ENCODE peak calls at places on chromosomes 7 and 10, in five cellular contexts. D is kidney epithelial cell, L is body of pancreas, W is cardiac muscle cell, Q is dorsolateral prefrontal cortex. I is an unnamed sample.

GRCh38 chr10:103855852-103856496 is 598 bp upstream of the SH3PXD2A start:
- DNase-seq in L (no peak), D (no peak), W (no peak), Q (no peak), I (no peak)

GRCh38 chr10:11882646-11883375 is 59.7 kb downstream of the PROSER2 start:
- DNase-seq in W (no peak), L (no peak), Q (no peak), D (no peak), I (no peak)

GRCh38 chr7:157160433-157160832 is 21.7 kb downstream of the UBE3C start:
- DNase-seq in Q (no peak), L (no peak), D (no peak), W (no peak), I (no peak)

GRCh38 chr7:28140964-28141363 is 39.6 kb downstream of the JAZF1 start:
- DNase-seq in Q (no peak), L (no peak), D (no peak), W (no peak), I (no peak)

GRCh38 chr7:55087521-55087961 is 68.7 kb downstream of the EGFR start:
- DNase-seq in W (no peak), D (no peak), L (no peak), Q (no peak), I (no peak)

GRCh38 chr10:7318836-7319235 is 92.0 kb downstream of the SFMBT2 start:
- DNase-seq in L (no peak), D (no peak), Q (peak), W (no peak), I (no peak)

GRCh38 chr10:77637474-77637985 is at the start of gene KCNMA1:
- DNase-seq in W (peak), L (peak), Q (no peak), D (no peak), I (no peak)

GRCh38 chr10:75547391-75548298 is 116.2 kb downstream of the LRMDA start:
- DNase-seq in D (peak), Q (no peak), W (peak), L (no peak), I (no peak)

GRCh38 chr10:119653209-119653608 is 2.0 kb downstream of the BAG3 start:
- DNase-seq in Q (no peak), D (no peak), L (no peak), W (no peak), I (no peak)

GRCh38 chr10:4315529-4315928 is 510.5 kb upstream of the AKR1E2 start:
- DNase-seq in Q (no peak), W (no peak), D (no peak), L (no peak), I (no peak)

GRCh38 chr10:28991738-28992270 is 297.1 kb upstream of the LYZL1 start:
- DNase-seq in L (peak), Q (no peak), W (peak), D (no peak), I (peak)

GRCh38 chr10:12608761-12609160 is 259.4 kb downstream of the CAMK1D start:
- DNase-seq in W (no peak), D (no peak), Q (no peak), L (peak), I (no peak)

GRCh38 chr10:71347587-71348395 is 28.7 kb downstream of the SLC29A3 start:
- DNase-seq in W (no peak), L (no peak), D (no peak), Q (no peak), I (no peak)

GRCh38 chr10:12566161-12567115 is 217.1 kb downstream of the CAMK1D start:
- DNase-seq in Q (no peak), L (no peak), D (no peak), W (no peak), I (no peak)

GRCh38 chr10:21021843-21022594 is 124.9 kb upstream of the NEBL start:
- DNase-seq in D (no peak), L (no peak), Q (no peak), W (peak), I (no peak)

GRCh38 chr7:98286093-98286525 is 4.6 kb downstream of the BRI3 start:
- DNase-seq in W (no peak), Q (no peak), L (peak), D (no peak), I (peak)

GRCh38 chr10:132943555-132944404 is 1.4 kb upstream of the CFAP46 start:
- DNase-seq in L (no peak), W (no peak), Q (no peak), D (no peak), I (no peak)

GRCh38 chr10:2909921-2910320 is 157.4 kb upstream of the PFKP start:
- DNase-seq in L (no peak), W (no peak), D (no peak), Q (no peak), I (no peak)

GRCh38 chr7:50610521-50611277 is 45.5 kb upstream of the DDC start:
- DNase-seq in L (no peak), W (no peak), Q (no peak), D (peak), I (no peak)

GRCh38 chr7:93194368-93194767 is 31.9 kb downstream of the HEPACAM2 start:
- DNase-seq in Q (no peak), D (no peak), W (no peak), L (no peak), I (no peak)

GRCh38 chr7:140212100-140212881 is 35.5 kb upstream of the KDM7A start:
- DNase-seq in W (no peak), D (no peak), Q (no peak), L (no peak), I (no peak)

GRCh38 chr10:47048533-47048905 is 137.3 kb downstream of the PTPN20 start:
- DNase-seq in Q (peak), W (no peak), L (peak), D (no peak), I (no peak)

GRCh38 chr7:132859199-132859598 is 222.7 kb downstream of the CHCHD3 start:
- DNase-seq in Q (no peak), L (no peak), D (no peak), W (no peak), I (no peak)

GRCh38 chr7:108007762-108008161 is 4.8 kb upstream of the LAMB1 start:
- DNase-seq in L (no peak), D (no peak), Q (no peak), W (no peak), I (no peak)

GRCh38 chr10:24556746-24557742 is 166.6 kb downstream of the ARHGAP21 start:
- DNase-seq in Q (no peak), W (peak), L (peak), D (peak), I (no peak)

GRCh38 chr7:70743531-70743930 is 388.4 kb upstream of the GALNT17 start:
- DNase-seq in D (no peak), W (no peak), Q (no peak), L (no peak), I (no peak)

GRCh38 chr7:149444260-149444659 is 16.6 kb downstream of the ZNF777 start:
- DNase-seq in Q (no peak), L (no peak), D (no peak), W (no peak), I (no peak)

GRCh38 chr7:108045154-108045553 is 42.2 kb upstream of the LAMB1 start:
- DNase-seq in W (no peak), L (no peak), D (no peak), Q (no peak), I (no peak)

GRCh38 chr10:133308431-133309110 is at the start of the genes TUBGCP2 and ZNF511:
- DNase-seq in L (peak), W (peak), Q (peak), D (no peak), I (peak)

GRCh38 chr7:87398441-87398840 is 53.0 kb downstream of the CROT start:
- DNase-seq in Q (no peak), L (no peak), D (peak), W (no peak), I (no peak)

GRCh38 chr7:122304996-122305421 is 459 bp upstream of the FEZF1 start:
- DNase-seq in W (no peak), Q (no peak), D (no peak), L (no peak), I (no peak)

GRCh38 chr7:14717711-14718304 is 184.7 kb downstream of the DGKB start:
- DNase-seq in L (no peak), D (no peak), W (peak), Q (no peak), I (no peak)

GRCh38 chr7:12761691-12762090 is 74.3 kb downstream of the ARL4A start:
- DNase-seq in W (no peak), Q (no peak), L (no peak), D (no peak), I (no peak)

DNA sequence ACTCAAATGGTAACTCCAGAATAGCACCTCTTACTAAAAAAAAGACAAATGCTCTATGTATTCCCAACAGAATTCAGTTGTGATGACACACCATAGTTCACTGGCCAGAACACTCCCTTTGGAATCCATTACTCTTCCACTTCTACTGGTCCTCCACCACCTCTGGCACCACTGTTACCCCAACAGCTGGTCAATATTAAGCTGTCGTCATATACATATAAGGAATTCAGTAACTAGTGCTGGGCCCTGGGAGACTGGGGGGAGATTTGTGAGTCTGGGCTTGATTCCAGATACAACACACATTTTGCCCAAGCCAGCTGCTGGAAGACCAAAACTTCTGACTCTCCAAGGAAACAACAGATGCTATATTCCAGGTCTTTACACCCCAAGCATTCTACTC is 26.0 kb upstream of the ITGA8 start:
- DNase-seq in Q (no peak), L (no peak), W (no peak), D (no peak), I (no peak)
- H3K4me3 ChIP-seq in Q (no peak), L (no peak), W (no peak), D (no peak), I (no peak)

DNA sequence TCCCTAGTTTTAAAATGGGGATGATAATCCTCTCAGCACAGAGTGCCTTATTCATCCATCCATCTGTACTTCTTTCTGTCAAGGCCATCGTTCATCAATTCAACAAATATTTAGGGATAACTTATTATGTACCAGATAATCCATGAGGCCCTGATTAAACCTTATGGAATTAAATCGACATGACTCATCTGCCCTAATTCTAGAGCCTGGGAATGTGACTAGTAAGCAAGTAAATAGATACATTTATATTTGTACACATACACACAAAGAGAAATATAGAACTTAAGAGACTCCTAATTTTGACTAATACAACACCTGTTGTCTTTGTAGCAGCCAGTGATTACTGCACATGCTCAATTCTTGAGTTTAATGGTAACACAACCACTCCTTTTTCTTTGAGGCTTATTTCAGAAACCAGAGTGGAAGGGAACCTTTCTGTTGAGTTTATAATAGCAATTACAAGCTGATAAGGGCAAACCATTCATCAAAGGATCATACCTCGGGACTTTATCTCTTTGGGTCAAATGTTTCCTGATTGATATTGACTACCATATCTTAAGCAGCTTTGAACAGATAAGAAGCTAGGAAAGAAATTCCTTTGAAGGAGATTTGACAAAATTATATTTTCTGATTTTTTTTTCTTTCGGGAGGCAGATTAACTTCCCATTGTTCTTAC is 122.7 kb downstream of the ARID5B start:
- DNase-seq in D (no peak), W (no peak), L (no peak), Q (no peak), I (no peak)
- H3K4me3 ChIP-seq in D (no peak), W (no peak), L (no peak), Q (no peak), I (no peak)

DNA sequence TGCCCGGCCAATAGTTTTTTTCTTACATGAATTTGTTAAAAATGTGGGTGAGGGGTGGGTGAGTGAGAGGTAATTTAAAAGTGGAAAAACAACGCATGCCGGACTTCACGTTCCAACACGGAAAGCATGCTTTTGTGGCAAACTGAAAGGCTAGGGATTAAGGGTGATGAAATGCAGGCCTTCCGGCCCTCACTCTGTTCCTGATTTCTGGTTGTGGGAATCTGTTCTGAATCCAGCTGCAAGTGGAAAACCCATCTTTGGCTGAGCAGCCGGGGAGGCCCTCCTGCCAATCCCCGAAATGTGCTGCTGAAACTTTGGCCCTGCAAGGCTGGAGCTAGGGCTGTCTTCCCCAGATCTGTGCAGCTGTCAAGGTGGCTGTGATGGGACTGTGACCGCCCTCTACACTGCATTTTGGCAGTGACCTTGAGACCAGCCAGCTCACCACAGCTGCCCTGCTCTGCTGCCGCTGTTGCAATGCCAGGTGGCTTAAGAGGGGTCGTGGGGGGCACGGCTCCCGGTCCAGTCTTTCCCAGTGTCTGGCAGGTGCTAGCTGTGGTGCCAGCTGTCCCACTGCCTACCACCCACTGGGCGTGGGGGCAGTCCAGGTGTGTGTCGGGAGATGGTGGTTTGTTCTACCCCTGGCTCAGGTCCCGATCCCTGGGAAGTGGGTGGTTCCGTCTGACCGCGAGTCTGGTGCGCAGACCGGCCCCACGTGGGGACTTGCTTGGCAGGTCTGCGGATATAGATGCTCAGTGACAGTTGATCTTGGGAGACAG is 39.0 kb downstream of the TET1 start:
- DNase-seq in D (no peak), L (peak), Q (no peak), W (peak), I (peak)
- H3K4me3 ChIP-seq in D (peak), L (no peak), Q (peak), W (peak), I (peak)

DNA sequence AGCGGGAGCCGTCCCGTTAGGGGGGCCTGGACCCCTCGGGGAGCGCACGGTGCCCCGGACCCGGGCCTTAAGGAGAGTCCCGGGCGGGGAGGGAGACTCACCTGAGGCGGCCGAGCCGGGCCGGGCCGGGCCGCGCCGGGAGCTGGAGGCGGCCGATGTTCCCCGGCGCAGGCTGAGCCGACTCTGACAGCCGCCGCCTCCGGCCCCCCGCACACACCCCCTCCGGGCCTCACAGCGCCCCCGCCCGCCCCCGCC is at the start of gene ACHE:
- DNase-seq in Q (no peak), W (peak), L (no peak), D (no peak), I (no peak)
- H3K4me3 ChIP-seq in Q (peak), W (peak), L (peak), D (peak), I (peak)